ENCODE peak calls at places on chromosomes 1 and 21, in six cellular contexts. One of them, this sample, is unnamed.
A peak's percentile ranks its signal among the peaks of the same experiment; 100 is the strongest.

GRCh38 chr1:9376430-9376829 is 83.7 kb downstream of the SPSB1 start:
- DNase-seq in C1 segment of cervical spinal cord: no peak
- DNase-seq in Right ventricle myocardium inferior: no peak
- DNase-seq in CD8-positive, alpha-beta T cell: no peak
- DNase-seq in cardiac fibroblast: no peak
- DNase-seq in activated CD8-positive, alpha-beta T cell treated with anti-CD3 and anti-CD28 coated beads for 36 hours: no peak
- DNase-seq in this sample: no peak

GRCh38 chr1:220528049-220528678 is at the start of gene MARK1:
- DNase-seq in Right ventricle myocardium inferior: peak; percentile 89
- DNase-seq in activated CD8-positive, alpha-beta T cell treated with anti-CD3 and anti-CD28 coated beads for 36 hours: peak; percentile 13
- DNase-seq in cardiac fibroblast: peak; percentile 24
- DNase-seq in CD8-positive, alpha-beta T cell: no peak
- DNase-seq in C1 segment of cervical spinal cord: peak; percentile 35
- DNase-seq in this sample: peak; percentile 59

GRCh38 chr1:10990828-10991227 is 21.6 kb upstream of the TARDBP start:
- DNase-seq in activated CD8-positive, alpha-beta T cell treated with anti-CD3 and anti-CD28 coated beads for 36 hours: no peak
- DNase-seq in Right ventricle myocardium inferior: no peak
- DNase-seq in cardiac fibroblast: no peak
- DNase-seq in CD8-positive, alpha-beta T cell: no peak
- DNase-seq in C1 segment of cervical spinal cord: no peak
- DNase-seq in this sample: no peak

GRCh38 chr1:164739189-164739588 is 180.2 kb downstream of the PBX1 start:
- DNase-seq in CD8-positive, alpha-beta T cell: no peak
- DNase-seq in Right ventricle myocardium inferior: no peak
- DNase-seq in C1 segment of cervical spinal cord: no peak
- DNase-seq in activated CD8-positive, alpha-beta T cell treated with anti-CD3 and anti-CD28 coated beads for 36 hours: no peak
- DNase-seq in cardiac fibroblast: no peak
- DNase-seq in this sample: no peak

GRCh38 chr21:20187028-20187427 is 811.2 kb upstream of the NCAM2 start:
- DNase-seq in C1 segment of cervical spinal cord: no peak
- DNase-seq in Right ventricle myocardium inferior: no peak
- DNase-seq in CD8-positive, alpha-beta T cell: no peak
- DNase-seq in cardiac fibroblast: no peak
- DNase-seq in activated CD8-positive, alpha-beta T cell treated with anti-CD3 and anti-CD28 coated beads for 36 hours: no peak
- DNase-seq in this sample: no peak

GRCh38 chr1:12434174-12434573 is 183.8 kb downstream of the DHRS3 start:
- DNase-seq in C1 segment of cervical spinal cord: no peak
- DNase-seq in Right ventricle myocardium inferior: no peak
- DNase-seq in cardiac fibroblast: peak; percentile 75
- DNase-seq in activated CD8-positive, alpha-beta T cell treated with anti-CD3 and anti-CD28 coated beads for 36 hours: peak; percentile 93
- DNase-seq in CD8-positive, alpha-beta T cell: peak; percentile 37
- DNase-seq in this sample: peak; percentile 40

GRCh38 chr1:177351361-177352108 is 180.8 kb downstream of the BRINP2 start:
- DNase-seq in CD8-positive, alpha-beta T cell: no peak
- DNase-seq in Right ventricle myocardium inferior: no peak
- DNase-seq in C1 segment of cervical spinal cord: no peak
- DNase-seq in activated CD8-positive, alpha-beta T cell treated with anti-CD3 and anti-CD28 coated beads for 36 hours: no peak
- DNase-seq in cardiac fibroblast: no peak
- DNase-seq in this sample: no peak

GRCh38 chr1:156692958-156693857 is 12.2 kb downstream of the CRABP2 start:
- DNase-seq in Right ventricle myocardium inferior: peak; percentile 51
- DNase-seq in activated CD8-positive, alpha-beta T cell treated with anti-CD3 and anti-CD28 coated beads for 36 hours: peak; percentile 41
- DNase-seq in C1 segment of cervical spinal cord: no peak
- DNase-seq in cardiac fibroblast: no peak
- DNase-seq in CD8-positive, alpha-beta T cell: no peak
- DNase-seq in this sample: no peak

GRCh38 chr1:54606990-54607325 is 16.4 kb downstream of the FAM151A start:
- DNase-seq in CD8-positive, alpha-beta T cell: no peak
- DNase-seq in cardiac fibroblast: no peak
- DNase-seq in Right ventricle myocardium inferior: no peak
- DNase-seq in C1 segment of cervical spinal cord: no peak
- DNase-seq in activated CD8-positive, alpha-beta T cell treated with anti-CD3 and anti-CD28 coated beads for 36 hours: no peak
- DNase-seq in this sample: no peak

GRCh38 chr1:230399321-230400006 is 26.7 kb downstream of the PGBD5 start:
- DNase-seq in Right ventricle myocardium inferior: no peak
- DNase-seq in C1 segment of cervical spinal cord: no peak
- DNase-seq in activated CD8-positive, alpha-beta T cell treated with anti-CD3 and anti-CD28 coated beads for 36 hours: no peak
- DNase-seq in cardiac fibroblast: no peak
- DNase-seq in CD8-positive, alpha-beta T cell: no peak
- DNase-seq in this sample: no peak

GRCh38 chr1:223669003-223669402 is 3.5 kb upstream of the CAPN8 start:
- DNase-seq in Right ventricle myocardium inferior: no peak
- DNase-seq in C1 segment of cervical spinal cord: no peak
- DNase-seq in CD8-positive, alpha-beta T cell: no peak
- DNase-seq in activated CD8-positive, alpha-beta T cell treated with anti-CD3 and anti-CD28 coated beads for 36 hours: no peak
- DNase-seq in cardiac fibroblast: no peak
- DNase-seq in this sample: no peak

GRCh38 chr1:63148825-63149645 is 173.3 kb upstream of the FOXD3 start:
- DNase-seq in cardiac fibroblast: peak; percentile 68
- DNase-seq in Right ventricle myocardium inferior: no peak
- DNase-seq in C1 segment of cervical spinal cord: no peak
- DNase-seq in activated CD8-positive, alpha-beta T cell treated with anti-CD3 and anti-CD28 coated beads for 36 hours: peak; percentile 31
- DNase-seq in CD8-positive, alpha-beta T cell: no peak
- DNase-seq in this sample: peak; percentile 75

GRCh38 chr1:31830065-31830464 is 14.2 kb upstream of the SPOCD1 start:
- DNase-seq in CD8-positive, alpha-beta T cell: no peak
- DNase-seq in C1 segment of cervical spinal cord: no peak
- DNase-seq in Right ventricle myocardium inferior: no peak
- DNase-seq in activated CD8-positive, alpha-beta T cell treated with anti-CD3 and anti-CD28 coated beads for 36 hours: no peak
- DNase-seq in cardiac fibroblast: no peak
- DNase-seq in this sample: no peak

GRCh38 chr1:191483997-191484396 is 674.3 kb upstream of the RGS18 start:
- DNase-seq in activated CD8-positive, alpha-beta T cell treated with anti-CD3 and anti-CD28 coated beads for 36 hours: no peak
- DNase-seq in Right ventricle myocardium inferior: no peak
- DNase-seq in CD8-positive, alpha-beta T cell: no peak
- DNase-seq in C1 segment of cervical spinal cord: no peak
- DNase-seq in cardiac fibroblast: no peak
- DNase-seq in this sample: no peak

GRCh38 chr1:244060691-244061090 is 9.6 kb downstream of the ZBTB18 start:
- DNase-seq in activated CD8-positive, alpha-beta T cell treated with anti-CD3 and anti-CD28 coated beads for 36 hours: no peak
- DNase-seq in C1 segment of cervical spinal cord: no peak
- DNase-seq in Right ventricle myocardium inferior: no peak
- DNase-seq in CD8-positive, alpha-beta T cell: no peak
- DNase-seq in cardiac fibroblast: no peak
- DNase-seq in this sample: no peak